ENCODE peak calls at places on chromosomes 6 and 20, in five cellular contexts. One of them, this sample, is unnamed.

GRCh38 chr20:3677733-3678132 is 4.1 kb downstream of the ADAM33 start:
- DNase-seq in lower lobe of right lung: no peak
- DNase-seq in kidney: no peak
- DNase-seq in CD4-positive, CD25-positive, alpha-beta regulatory T cell: no peak
- DNase-seq in right lobe of liver: no peak
- DNase-seq in this sample: no peak

GRCh38 chr6:56076033-56076432 is 171.3 kb downstream of the COL21A1 start:
- DNase-seq in lower lobe of right lung: no peak
- DNase-seq in kidney: no peak
- DNase-seq in CD4-positive, CD25-positive, alpha-beta regulatory T cell: no peak
- DNase-seq in right lobe of liver: no peak
- DNase-seq in this sample: no peak

GRCh38 chr6:166009385-166010031 is 158.1 kb downstream of the TBXT start:
- DNase-seq in lower lobe of right lung: no peak
- DNase-seq in kidney: no peak
- DNase-seq in CD4-positive, CD25-positive, alpha-beta regulatory T cell: no peak
- DNase-seq in right lobe of liver: no peak
- DNase-seq in this sample: no peak

GRCh38 chr6:139449611-139450000 is 75.2 kb upstream of the CITED2 start:
- DNase-seq in lower lobe of right lung: no peak
- DNase-seq in kidney: no peak
- DNase-seq in CD4-positive, CD25-positive, alpha-beta regulatory T cell: no peak
- DNase-seq in right lobe of liver: no peak
- DNase-seq in this sample: peak; percentile 28

GRCh38 chr6:35026434-35027222 is 114.5 kb downstream of the TCP11 start:
- DNase-seq in lower lobe of right lung: no peak
- DNase-seq in kidney: no peak
- DNase-seq in CD4-positive, CD25-positive, alpha-beta regulatory T cell: no peak
- DNase-seq in right lobe of liver: no peak
- DNase-seq in this sample: peak; percentile 82

GRCh38 chr6:107473660-107474059 is 14.3 kb upstream of the PDSS2 start:
- DNase-seq in lower lobe of right lung: no peak
- DNase-seq in kidney: no peak
- DNase-seq in CD4-positive, CD25-positive, alpha-beta regulatory T cell: no peak
- DNase-seq in right lobe of liver: no peak
- DNase-seq in this sample: no peak

GRCh38 chr20:57627972-57628650 is 7.9 kb upstream of the ZBP1 start:
- DNase-seq in lower lobe of right lung: no peak
- DNase-seq in kidney: peak; percentile 60
- DNase-seq in CD4-positive, CD25-positive, alpha-beta regulatory T cell: peak; percentile 90
- DNase-seq in right lobe of liver: no peak
- DNase-seq in this sample: no peak

GRCh38 chr6:43052842-43053544 is 658 bp downstream of the CUL7 start:
- DNase-seq in lower lobe of right lung: peak; percentile 56
- DNase-seq in kidney: peak; percentile 86
- DNase-seq in CD4-positive, CD25-positive, alpha-beta regulatory T cell: peak; percentile 36
- DNase-seq in right lobe of liver: peak; percentile 49
- DNase-seq in this sample: no peak

GRCh38 chr6:12587096-12587495 is 129.5 kb upstream of the PHACTR1 start:
- DNase-seq in lower lobe of right lung: no peak
- DNase-seq in kidney: no peak
- DNase-seq in CD4-positive, CD25-positive, alpha-beta regulatory T cell: no peak
- DNase-seq in right lobe of liver: no peak
- DNase-seq in this sample: no peak

GRCh38 chr6:102488729-102489128 is 1095.2 kb downstream of the GRIK2 start:
- DNase-seq in lower lobe of right lung: no peak
- DNase-seq in kidney: no peak
- DNase-seq in CD4-positive, CD25-positive, alpha-beta regulatory T cell: no peak
- DNase-seq in right lobe of liver: no peak
- DNase-seq in this sample: no peak

GRCh38 chr20:50245561-50246366 is 55.1 kb downstream of the CEBPB start:
- DNase-seq in lower lobe of right lung: no peak
- DNase-seq in kidney: no peak
- DNase-seq in CD4-positive, CD25-positive, alpha-beta regulatory T cell: no peak
- DNase-seq in right lobe of liver: no peak
- DNase-seq in this sample: peak; percentile 79

GRCh38 chr20:43947316-43947710 is 32.7 kb downstream of the TOX2 start:
- DNase-seq in lower lobe of right lung: no peak
- DNase-seq in kidney: no peak
- DNase-seq in CD4-positive, CD25-positive, alpha-beta regulatory T cell: no peak
- DNase-seq in right lobe of liver: no peak
- DNase-seq in this sample: peak; percentile 32
- H3K4me1 ChIP-seq in lower lobe of right lung: peaks cover 37% of the 10 kb centered on the region
- H3K4me1 ChIP-seq in kidney: no peaks in the 10 kb centered on the region
- H3K4me1 ChIP-seq in CD4-positive, CD25-positive, alpha-beta regulatory T cell: peaks cover 62% of the 10 kb centered on the region
- H3K4me1 ChIP-seq in right lobe of liver: peaks cover 3% of the 10 kb centered on the region
- H3K4me1 ChIP-seq in this sample: peaks cover 36% of the 10 kb centered on the region

DNA sequence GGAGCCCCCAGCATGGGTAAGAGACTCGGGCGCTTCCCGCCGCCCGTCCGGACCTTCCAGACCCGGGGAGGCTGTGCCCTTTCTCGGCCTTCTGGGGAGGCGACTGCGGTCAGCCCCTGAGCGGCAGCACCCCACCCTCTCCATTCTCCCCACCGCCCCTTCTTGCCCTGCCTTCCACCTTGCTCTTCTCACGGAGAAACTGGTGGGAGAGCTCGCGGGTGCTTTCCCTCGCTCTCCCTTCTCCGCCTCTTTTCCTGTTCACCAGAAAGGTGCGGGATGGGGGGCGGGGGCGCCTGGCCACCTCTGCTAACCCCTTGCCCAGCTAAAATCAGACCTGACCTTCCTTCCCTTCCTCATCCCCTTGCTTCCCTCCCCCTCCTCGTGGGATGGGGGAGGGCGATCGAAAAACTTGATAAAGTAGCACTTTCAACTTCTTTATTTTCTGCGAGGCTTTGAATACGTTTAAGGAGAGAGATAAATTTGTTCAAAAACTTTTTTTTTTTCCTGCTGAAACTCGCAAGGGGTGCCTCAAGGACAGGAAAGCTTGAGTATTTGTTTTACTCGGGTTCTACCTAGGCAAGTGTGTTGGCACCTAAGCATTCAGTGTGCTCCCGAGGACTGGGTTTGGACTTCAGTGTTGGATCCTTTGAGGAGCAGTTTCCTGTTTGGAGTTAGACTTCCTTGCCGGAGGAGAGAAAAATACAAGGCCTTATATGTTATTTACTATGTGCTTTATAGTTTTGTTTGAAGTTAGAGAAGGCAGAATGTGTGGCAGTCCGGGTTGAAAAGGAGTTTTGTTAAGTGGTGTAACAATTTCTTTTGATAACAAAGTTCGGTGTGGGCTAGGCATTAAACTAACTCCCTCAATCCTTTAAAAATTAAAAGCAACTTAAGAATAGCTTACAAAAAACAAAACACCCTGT is 905 bp downstream of the CD2AP start:
- DNase-seq in lower lobe of right lung: no peak
- DNase-seq in kidney: no peak
- DNase-seq in CD4-positive, CD25-positive, alpha-beta regulatory T cell: peak; percentile 28
- DNase-seq in right lobe of liver: no peak
- DNase-seq in this sample: peak; percentile 45
- H3K4me1 ChIP-seq in lower lobe of right lung: peaks cover 41% of the 10 kb centered on the region
- H3K4me1 ChIP-seq in kidney: peaks cover 11% of the 10 kb centered on the region
- H3K4me1 ChIP-seq in CD4-positive, CD25-positive, alpha-beta regulatory T cell: peaks cover 23% of the 10 kb centered on the region
- H3K4me1 ChIP-seq in right lobe of liver: peaks cover 16% of the 10 kb centered on the region
- H3K4me1 ChIP-seq in this sample: peaks cover 3% of the 10 kb centered on the region

DNA sequence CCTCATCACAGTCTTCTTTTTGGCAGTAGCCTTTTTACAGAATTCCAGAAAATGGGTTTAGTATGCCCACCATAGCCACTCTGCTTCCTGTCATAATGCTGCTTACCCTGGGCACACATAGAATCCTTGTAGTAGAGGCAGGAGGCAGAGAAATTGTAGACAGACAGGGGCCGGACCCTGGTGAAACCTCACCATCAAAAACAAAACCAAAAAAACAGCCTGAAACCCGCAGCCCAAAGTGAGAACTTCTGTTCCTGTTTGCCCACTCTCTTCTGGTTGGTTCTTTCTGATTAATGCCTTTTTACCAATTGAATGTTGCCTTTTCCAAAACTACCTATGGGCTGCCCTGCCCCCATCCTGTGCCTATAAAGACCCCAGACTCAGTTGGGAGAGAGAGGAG is 188.2 kb downstream of the CDKAL1 start:
- DNase-seq in lower lobe of right lung: no peak
- DNase-seq in kidney: no peak
- DNase-seq in CD4-positive, CD25-positive, alpha-beta regulatory T cell: no peak
- DNase-seq in right lobe of liver: no peak
- DNase-seq in this sample: no peak
- H3K4me1 ChIP-seq in lower lobe of right lung: no peaks in the 10 kb centered on the region
- H3K4me1 ChIP-seq in kidney: no peaks in the 10 kb centered on the region
- H3K4me1 ChIP-seq in CD4-positive, CD25-positive, alpha-beta regulatory T cell: no peaks in the 10 kb centered on the region
- H3K4me1 ChIP-seq in right lobe of liver: no peaks in the 10 kb centered on the region
- H3K4me1 ChIP-seq in this sample: no peaks in the 10 kb centered on the region

GRCh38 chr20:34820805-34821578 is 4.5 kb downstream of the NCOA6 start:
- DNase-seq in lower lobe of right lung: no peak
- DNase-seq in kidney: no peak
- DNase-seq in CD4-positive, CD25-positive, alpha-beta regulatory T cell: no peak
- DNase-seq in right lobe of liver: no peak
- DNase-seq in this sample: no peak

GRCh38 chr20:34829191-34829590 is 3.7 kb upstream of the NCOA6 start:
- DNase-seq in lower lobe of right lung: no peak
- DNase-seq in kidney: no peak
- DNase-seq in CD4-positive, CD25-positive, alpha-beta regulatory T cell: no peak
- DNase-seq in right lobe of liver: no peak
- DNase-seq in this sample: no peak

GRCh38 chr20:34825530-34826362 is at the start of gene NCOA6:
- DNase-seq in lower lobe of right lung: peak; percentile 91
- DNase-seq in kidney: peak; percentile 96
- DNase-seq in CD4-positive, CD25-positive, alpha-beta regulatory T cell: peak; percentile 86
- DNase-seq in right lobe of liver: peak; percentile 92
- DNase-seq in this sample: peak; percentile 50

GRCh38 chr20:34824861-34825529 is 456 bp downstream of the NCOA6 start:
- DNase-seq in lower lobe of right lung: peak; percentile 79
- DNase-seq in kidney: peak; percentile 90
- DNase-seq in CD4-positive, CD25-positive, alpha-beta regulatory T cell: peak; percentile 72
- DNase-seq in right lobe of liver: peak; percentile 72
- DNase-seq in this sample: no peak

DNA sequence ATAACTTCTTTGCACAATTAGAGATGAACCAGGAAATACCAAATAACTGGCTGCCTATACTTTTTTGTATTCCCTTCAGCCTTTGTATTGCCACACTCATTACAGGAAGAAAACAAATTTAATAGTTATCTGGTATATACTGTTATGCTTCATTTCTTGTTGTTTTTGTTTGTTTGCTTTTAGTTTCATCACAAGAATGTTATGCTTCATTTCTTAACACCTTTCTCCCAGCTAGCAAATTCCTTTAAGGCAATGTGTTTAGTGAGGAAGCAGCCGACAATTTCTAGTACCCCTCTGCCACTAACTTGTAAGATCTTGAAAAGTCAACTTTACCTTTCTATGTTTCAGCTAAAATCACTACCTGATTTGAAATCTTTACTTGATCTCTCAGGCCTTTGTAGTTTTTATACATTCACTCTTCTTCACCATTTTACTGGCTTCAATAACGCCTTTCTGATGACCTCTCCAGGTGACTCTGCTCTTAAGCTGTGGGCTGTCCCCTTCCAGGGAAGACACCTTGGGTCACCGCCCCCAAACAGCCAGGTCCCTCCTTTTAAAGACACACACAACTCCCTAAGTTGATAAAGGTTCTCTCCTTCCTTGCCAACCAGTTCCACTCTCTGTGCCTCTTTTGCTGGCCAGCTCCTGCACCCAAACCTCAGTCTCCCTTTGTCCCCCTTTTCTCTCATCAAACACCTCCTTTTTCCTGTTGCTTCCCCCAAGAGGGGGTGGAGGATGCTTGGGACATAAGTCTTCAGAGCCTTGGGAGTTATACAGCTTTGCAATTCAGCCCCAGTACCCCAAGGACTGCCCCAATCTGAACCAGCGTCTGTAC is 1.2 kb downstream of the NCOA6 start:
- DNase-seq in lower lobe of right lung: peak; percentile 73
- DNase-seq in kidney: peak; percentile 77
- DNase-seq in CD4-positive, CD25-positive, alpha-beta regulatory T cell: peak; percentile 88
- DNase-seq in right lobe of liver: peak; percentile 74
- DNase-seq in this sample: peak; percentile 52
- H3K4me1 ChIP-seq in lower lobe of right lung: peaks cover 47% of the 10 kb centered on the region
- H3K4me1 ChIP-seq in kidney: peaks cover 5% of the 10 kb centered on the region
- H3K4me1 ChIP-seq in CD4-positive, CD25-positive, alpha-beta regulatory T cell: peaks cover 36% of the 10 kb centered on the region
- H3K4me1 ChIP-seq in right lobe of liver: peaks cover 9% of the 10 kb centered on the region
- H3K4me1 ChIP-seq in this sample: peaks cover 11% of the 10 kb centered on the region

GRCh38 chr6:170525795-170526194 is 27.3 kb downstream of the PSMB1 start:
- DNase-seq in lower lobe of right lung: no peak
- DNase-seq in kidney: no peak
- DNase-seq in CD4-positive, CD25-positive, alpha-beta regulatory T cell: no peak
- DNase-seq in right lobe of liver: no peak
- DNase-seq in this sample: no peak
- H3K4me1 ChIP-seq in lower lobe of right lung: peaks cover 16% of the 10 kb centered on the region
- H3K4me1 ChIP-seq in kidney: no peaks in the 10 kb centered on the region
- H3K4me1 ChIP-seq in CD4-positive, CD25-positive, alpha-beta regulatory T cell: no peaks in the 10 kb centered on the region
- H3K4me1 ChIP-seq in right lobe of liver: no peaks in the 10 kb centered on the region
- H3K4me1 ChIP-seq in this sample: no peaks in the 10 kb centered on the region

GRCh38 chr6:169806718-169807117 is 55.3 kb downstream of the ERMARD start:
- DNase-seq in lower lobe of right lung: no peak
- DNase-seq in kidney: no peak
- DNase-seq in CD4-positive, CD25-positive, alpha-beta regulatory T cell: no peak
- DNase-seq in right lobe of liver: no peak
- DNase-seq in this sample: no peak
- H3K4me1 ChIP-seq in lower lobe of right lung: no peaks in the 10 kb centered on the region
- H3K4me1 ChIP-seq in kidney: no peaks in the 10 kb centered on the region
- H3K4me1 ChIP-seq in CD4-positive, CD25-positive, alpha-beta regulatory T cell: no peaks in the 10 kb centered on the region
- H3K4me1 ChIP-seq in right lobe of liver: no peaks in the 10 kb centered on the region
- H3K4me1 ChIP-seq in this sample: no peaks in the 10 kb centered on the region

DNA sequence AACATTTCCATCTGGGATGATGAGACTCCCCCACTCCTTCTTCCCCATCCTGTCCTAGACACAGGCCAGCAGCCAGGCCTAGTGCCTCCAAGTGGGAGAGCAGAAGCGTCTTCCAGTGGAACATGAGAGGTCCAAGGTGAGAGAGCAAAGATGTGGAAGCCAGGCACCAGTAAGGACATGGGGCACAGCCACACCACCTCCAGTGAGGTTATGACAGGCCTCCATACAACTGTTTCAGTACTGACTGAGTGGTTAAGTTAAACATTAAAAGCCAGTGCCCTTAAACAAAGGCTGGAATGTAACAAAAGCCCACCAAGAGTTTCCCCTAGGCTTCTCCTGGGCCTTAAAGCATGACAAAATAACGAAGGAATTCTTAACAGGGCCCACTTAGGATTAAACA is 5.3 kb downstream of the ZBTB24 start:
- DNase-seq in lower lobe of right lung: no peak
- DNase-seq in kidney: no peak
- DNase-seq in CD4-positive, CD25-positive, alpha-beta regulatory T cell: no peak
- DNase-seq in right lobe of liver: no peak
- DNase-seq in this sample: no peak
- H3K4me1 ChIP-seq in lower lobe of right lung: peaks cover 63% of the 10 kb centered on the region
- H3K4me1 ChIP-seq in kidney: peaks cover 15% of the 10 kb centered on the region
- H3K4me1 ChIP-seq in CD4-positive, CD25-positive, alpha-beta regulatory T cell: peaks cover 84% of the 10 kb centered on the region
- H3K4me1 ChIP-seq in right lobe of liver: peaks cover 8% of the 10 kb centered on the region
- H3K4me1 ChIP-seq in this sample: peaks cover 45% of the 10 kb centered on the region

GRCh38 chr20:36157610-36158009 is 3.1 kb downstream of the EPB41L1 start:
- DNase-seq in lower lobe of right lung: no peak
- DNase-seq in kidney: peak; percentile 12
- DNase-seq in CD4-positive, CD25-positive, alpha-beta regulatory T cell: no peak
- DNase-seq in right lobe of liver: no peak
- DNase-seq in this sample: no peak
- H3K4me1 ChIP-seq in lower lobe of right lung: peaks cover 33% of the 10 kb centered on the region
- H3K4me1 ChIP-seq in kidney: peaks cover 37% of the 10 kb centered on the region
- H3K4me1 ChIP-seq in CD4-positive, CD25-positive, alpha-beta regulatory T cell: peaks cover 7% of the 10 kb centered on the region
- H3K4me1 ChIP-seq in right lobe of liver: peaks cover 7% of the 10 kb centered on the region
- H3K4me1 ChIP-seq in this sample: peaks cover 13% of the 10 kb centered on the region

This sample was measured in SJSA1.